ENCODE peak calls at places on chromosomes 6 and 20, in seven cellular contexts. X, H, Y, D, I, L and T are unnamed samples.

GRCh38 chr6:154509421-154510143 is 903 bp downstream of the CNKSR3 start:
- DNase-seq in X (peak), H (peak), Y (no peak), D (peak), I (no peak), L (peak), T (peak)

GRCh38 chr6:43695078-43695966 is 7.7 kb upstream of the MRPS18A start:
- DNase-seq in X (peak), H (no peak), Y (no peak), D (no peak), I (no peak), L (peak), T (no peak)

GRCh38 chr6:154754152-154754551 is 20.9 kb downstream of the SCAF8 start:
- DNase-seq in X (no peak), H (no peak), Y (no peak), D (peak), I (peak), L (no peak), T (peak)

GRCh38 chr6:44052419-44053011 is 74.7 kb downstream of the MRPL14 start:
- DNase-seq in X (no peak), H (no peak), Y (peak), D (peak), I (peak), L (peak), T (peak)

GRCh38 chr6:42562788-42563187 is 1.0 kb upstream of the UBR2 start:
- DNase-seq in X (no peak), H (no peak), Y (no peak), D (no peak), I (no peak), L (no peak), T (no peak)

GRCh38 chr20:10573273-10573950 is 100.4 kb downstream of the JAG1 start:
- DNase-seq in X (no peak), H (no peak), Y (no peak), D (peak), I (no peak), L (no peak), T (peak)

GRCh38 chr20:50355593-50356521 is 154.3 kb upstream of the PTPN1 start:
- DNase-seq in X (no peak), H (no peak), Y (no peak), D (no peak), I (no peak), L (no peak), T (no peak)

GRCh38 chr6:111737065-111737521 is 131.4 kb upstream of the TRAF3IP2 start:
- DNase-seq in X (no peak), H (no peak), Y (no peak), D (peak), I (peak), L (no peak), T (no peak)

GRCh38 chr6:83518946-83519489 is 6.7 kb downstream of the PRSS35 start:
- DNase-seq in X (no peak), H (no peak), Y (no peak), D (peak), I (peak), L (no peak), T (peak)
- TF ChIP-seq CTCF in X (no peak), H (no peak), Y (peak), D (peak), I (peak), L (no peak), T (peak)

GRCh38 chr6:36840471-36841461 is 1.5 kb upstream of the CPNE5 start:
- DNase-seq in X (peak), H (peak), Y (no peak), D (no peak), I (no peak), L (no peak), T (peak)

GRCh38 chr6:36837686-36838085 is 1.6 kb downstream of the CPNE5 start:
- DNase-seq in X (no peak), H (no peak), Y (no peak), D (no peak), I (no peak), L (no peak), T (no peak)

GRCh38 chr6:36838896-36839818 is at the start of gene CPNE5:
- DNase-seq in X (peak), H (no peak), Y (no peak), D (no peak), I (no peak), L (no peak), T (no peak)

GRCh38 chr6:36841756-36842155 is 2.5 kb upstream of the CPNE5 start:
- DNase-seq in X (no peak), H (no peak), Y (no peak), D (no peak), I (no peak), L (no peak), T (no peak)

GRCh38 chr6:36839819-36840379 is 655 bp upstream of the CPNE5 start:
- DNase-seq in X (peak), H (no peak), Y (no peak), D (no peak), I (no peak), L (no peak), T (peak)
- H3K4me3 ChIP-seq in X (peak), H (peak), Y (peak), D (peak), I (peak), L (no peak), T (peak)

DNA sequence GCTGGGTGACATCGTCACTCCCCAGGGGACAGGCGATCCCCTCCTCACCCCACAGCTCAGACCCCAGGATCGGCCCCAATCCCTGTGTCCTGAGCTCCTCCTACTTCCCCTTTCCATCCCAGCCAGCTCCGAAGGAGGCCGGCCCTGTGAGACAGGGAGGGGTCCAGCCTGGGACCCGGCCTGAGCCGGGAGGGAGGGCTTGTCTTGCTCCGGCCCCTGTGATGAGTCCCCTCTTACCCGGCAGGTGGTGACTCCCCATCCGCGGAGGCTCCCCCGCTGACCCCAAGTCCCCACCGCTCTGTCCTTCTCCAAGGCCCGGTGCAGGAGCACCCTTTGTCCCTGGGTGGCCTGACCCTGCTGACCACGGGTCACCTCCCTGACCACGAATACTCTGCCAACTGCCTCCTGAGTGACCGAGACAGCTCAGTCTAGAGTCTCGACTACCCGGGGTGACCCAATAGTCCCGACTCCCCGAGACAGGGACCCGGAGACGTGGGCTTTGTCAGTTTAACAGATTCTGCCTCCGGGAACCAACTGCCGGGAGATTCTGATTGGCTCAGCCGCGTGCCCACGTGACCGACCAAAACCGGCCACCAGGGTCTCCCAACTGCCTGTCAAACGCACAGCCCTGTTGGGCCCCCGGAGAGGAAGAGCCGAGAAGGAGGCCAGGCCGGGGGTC is 187.4 kb upstream of the PROKR2 start:
- DNase-seq in X (peak), H (peak), Y (no peak), D (peak), I (no peak), L (peak), T (peak)
- TF ChIP-seq CTCF in X (peak), H (no peak), Y (peak), D (no peak), I (no peak), L (no peak), T (no peak)

DNA sequence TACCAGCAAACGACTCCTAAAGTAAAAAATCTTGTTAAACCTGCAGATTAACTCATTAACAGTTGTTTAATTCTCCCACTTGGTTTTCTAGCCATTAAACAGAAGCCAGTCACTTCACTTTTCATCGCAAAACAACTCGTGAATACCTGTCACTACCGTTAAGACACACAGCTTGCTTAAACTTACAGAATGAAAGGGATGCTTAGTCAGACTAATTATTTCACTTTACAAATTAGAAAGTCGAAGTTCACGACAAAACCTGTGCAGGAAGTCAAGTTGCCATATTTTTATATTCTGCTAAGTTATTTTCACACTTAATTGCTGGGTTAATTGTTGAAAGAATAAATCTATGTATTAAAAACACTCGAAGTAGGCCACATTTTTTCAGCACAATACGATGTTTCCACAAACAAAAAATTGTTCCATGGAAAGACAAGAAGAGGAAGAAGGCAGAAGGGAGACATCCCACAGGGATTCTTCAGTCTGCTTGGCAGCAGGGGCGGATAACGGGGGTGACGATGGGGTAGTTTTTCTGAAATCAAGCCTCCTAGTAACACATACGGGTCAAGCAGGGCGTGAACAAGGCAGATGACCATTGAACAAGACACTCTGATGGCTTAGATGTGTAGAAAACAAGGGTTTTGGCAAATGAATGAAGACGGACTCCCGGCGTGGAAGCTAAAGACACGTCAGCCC is 931 bp downstream of the SSR1 start:
- DNase-seq in X (no peak), H (no peak), Y (no peak), D (peak), I (peak), L (no peak), T (peak)
- H3K4me3 ChIP-seq in X (peak), H (peak), Y (peak), D (peak), I (peak), L (peak), T (peak)

GRCh38 chr6:158938220-158938619 is 61.8 kb downstream of the RSPH3 start:
- DNase-seq in X (no peak), H (no peak), Y (no peak), D (no peak), I (no peak), L (no peak), T (no peak)

GRCh38 chr6:158938811-158939254 is 61.2 kb downstream of the RSPH3 start:
- DNase-seq in X (no peak), H (no peak), Y (no peak), D (no peak), I (no peak), L (peak), T (no peak)

GRCh38 chr6:158941246-158941645 is 58.8 kb downstream of the RSPH3 start:
- DNase-seq in X (no peak), H (no peak), Y (no peak), D (no peak), I (no peak), L (no peak), T (no peak)

GRCh38 chr6:158942349-158942748 is 57.7 kb downstream of the RSPH3 start:
- DNase-seq in X (no peak), H (no peak), Y (no peak), D (no peak), I (no peak), L (no peak), T (no peak)

GRCh38 chr6:158939255-158940170 is 60.5 kb downstream of the RSPH3 start:
- DNase-seq in X (no peak), H (no peak), Y (no peak), D (no peak), I (no peak), L (peak), T (no peak)
- TF ChIP-seq CTCF in X (no peak), H (no peak), Y (no peak), D (no peak), I (no peak), L (no peak), T (no peak)

DNA sequence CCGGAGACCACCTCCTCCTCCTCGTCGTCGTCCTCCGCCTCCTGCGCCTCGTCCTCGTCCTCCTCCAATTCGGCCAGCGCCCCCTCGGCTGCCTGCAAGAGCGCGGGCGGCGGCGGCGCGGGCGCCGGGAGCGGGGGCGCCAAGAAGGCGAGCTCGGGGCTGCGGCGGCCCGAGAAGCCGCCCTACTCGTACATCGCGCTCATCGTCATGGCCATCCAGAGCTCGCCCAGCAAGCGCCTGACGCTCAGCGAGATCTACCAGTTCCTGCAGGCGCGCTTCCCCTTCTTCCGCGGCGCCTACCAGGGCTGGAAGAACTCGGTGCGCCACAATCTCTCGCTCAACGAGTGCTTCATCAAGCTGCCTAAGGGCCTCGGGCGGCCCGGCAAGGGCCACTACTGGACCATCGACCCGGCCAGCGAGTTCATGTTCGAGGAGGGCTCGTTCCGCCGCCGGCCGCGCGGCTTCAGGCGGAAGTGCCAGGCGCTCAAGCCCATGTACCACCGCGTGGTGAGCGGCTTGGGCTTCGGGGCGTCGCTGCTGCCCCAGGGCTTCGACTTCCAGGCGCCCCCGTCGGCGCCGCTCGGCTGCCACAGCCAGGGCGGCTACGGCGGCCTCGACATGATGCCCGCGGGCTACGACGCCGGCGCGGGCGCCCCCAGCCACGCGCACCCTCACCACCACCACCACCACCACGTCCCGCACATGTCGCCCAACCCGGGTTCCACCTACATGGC is 862 bp downstream of the FOXF2 start:
- DNase-seq in X (no peak), H (no peak), Y (peak), D (no peak), I (peak), L (no peak), T (peak)
- H3K4me3 ChIP-seq in X (peak), H (peak), Y (peak), D (peak), I (peak), L (peak), T (peak)

GRCh38 chr6:116629467-116630063 is 13.3 kb downstream of the RSPH4A start:
- DNase-seq in X (no peak), H (no peak), Y (no peak), D (no peak), I (no peak), L (no peak), T (peak)

GRCh38 chr6:116631379-116631990 is 15.2 kb downstream of the RSPH4A start:
- DNase-seq in X (no peak), H (peak), Y (no peak), D (no peak), I (no peak), L (no peak), T (peak)

DNA sequence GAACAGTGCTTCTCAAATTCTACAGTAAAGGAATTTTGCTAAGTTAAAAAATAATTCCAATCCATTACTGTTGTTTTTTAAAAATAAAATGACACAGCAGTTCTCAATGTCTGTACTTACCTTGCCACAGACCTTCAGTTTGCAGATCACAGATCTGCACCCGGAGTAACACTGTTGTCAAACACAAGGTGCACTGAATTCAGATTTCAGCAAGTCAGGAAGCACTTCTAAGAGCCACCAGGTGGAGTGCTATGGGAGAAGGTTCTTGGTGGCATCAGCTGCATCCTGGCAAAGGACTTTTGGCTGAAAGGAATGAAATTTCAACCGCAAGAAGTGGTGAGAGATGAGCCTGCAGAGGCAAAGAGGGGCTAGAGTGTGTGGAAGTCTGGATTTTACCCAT is 17.4 kb downstream of the RSPH4A start:
- DNase-seq in X (no peak), H (no peak), Y (no peak), D (no peak), I (no peak), L (no peak), T (no peak)
- TF ChIP-seq CTCF in X (no peak), H (peak), Y (peak), D (peak), I (no peak), L (no peak), T (peak)

GRCh38 chr20:62561182-62561581 is 81.1 kb upstream of the SLCO4A1 start:
- DNase-seq in X (no peak), H (no peak), Y (no peak), D (no peak), I (no peak), L (no peak), T (no peak)
- H3K4me3 ChIP-seq in X (peak), H (no peak), Y (no peak), D (no peak), I (no peak), L (no peak), T (no peak)